ENCODE peak calls at places on chromosomes 7 and 10, in six cellular contexts. One of them, this sample, is unnamed.

GRCh38 chr7:15989194-15989593 is 302.7 kb upstream of the MEOX2 start:
- DNase-seq in HFF-Myc: no peak
- DNase-seq in GM06990: no peak
- DNase-seq in PC-3: no peak
- DNase-seq in thoracic aorta: no peak
- DNase-seq in cardiac muscle cell: no peak
- DNase-seq in this sample: no peak

GRCh38 chr7:98418271-98418635 is 17.4 kb upstream of the BAIAP2L1 start:
- DNase-seq in cardiac muscle cell: no peak
- DNase-seq in HFF-Myc: no peak
- DNase-seq in thoracic aorta: no peak
- DNase-seq in PC-3: peak; percentile 31
- DNase-seq in GM06990: no peak
- DNase-seq in this sample: peak; percentile 68

GRCh38 chr10:50504389-50504788 is 119.4 kb downstream of the SGMS1 start:
- DNase-seq in thoracic aorta: no peak
- DNase-seq in GM06990: no peak
- DNase-seq in cardiac muscle cell: no peak
- DNase-seq in HFF-Myc: no peak
- DNase-seq in PC-3: no peak
- DNase-seq in this sample: no peak

GRCh38 chr10:116472874-116473273 is 45.2 kb downstream of the PNLIPRP3 start:
- DNase-seq in GM06990: no peak
- DNase-seq in cardiac muscle cell: no peak
- DNase-seq in PC-3: no peak
- DNase-seq in thoracic aorta: no peak
- DNase-seq in HFF-Myc: no peak
- DNase-seq in this sample: no peak

GRCh38 chr10:26621889-26622681 is 75.4 kb upstream of the PDSS1 start:
- DNase-seq in HFF-Myc: no peak
- DNase-seq in thoracic aorta: no peak
- DNase-seq in GM06990: no peak
- DNase-seq in cardiac muscle cell: peak; percentile 36
- DNase-seq in PC-3: peak; percentile 13
- DNase-seq in this sample: peak; percentile 8

GRCh38 chr10:110074298-110074697 is 66.5 kb downstream of the ADD3 start:
- DNase-seq in thoracic aorta: no peak
- DNase-seq in GM06990: no peak
- DNase-seq in PC-3: no peak
- DNase-seq in cardiac muscle cell: peak; percentile 42
- DNase-seq in HFF-Myc: peak; percentile 14
- DNase-seq in this sample: peak; percentile 78

GRCh38 chr7:74280985-74281384 is 8.2 kb upstream of the CLIP2 start:
- DNase-seq in PC-3: no peak
- DNase-seq in cardiac muscle cell: no peak
- DNase-seq in thoracic aorta: no peak
- DNase-seq in HFF-Myc: no peak
- DNase-seq in GM06990: no peak
- DNase-seq in this sample: peak; percentile 85

GRCh38 chr7:101557978-101558741 is 70.9 kb downstream of the MYL10 start:
- DNase-seq in PC-3: no peak
- DNase-seq in thoracic aorta: no peak
- DNase-seq in HFF-Myc: no peak
- DNase-seq in cardiac muscle cell: no peak
- DNase-seq in GM06990: no peak
- DNase-seq in this sample: no peak

GRCh38 chr7:16345979-16346958 is 75.1 kb downstream of the CRPPA start:
- DNase-seq in PC-3: peak; percentile 88
- DNase-seq in cardiac muscle cell: no peak
- DNase-seq in thoracic aorta: no peak
- DNase-seq in HFF-Myc: peak; percentile 43
- DNase-seq in GM06990: no peak
- DNase-seq in this sample: peak; percentile 68

GRCh38 chr10:113705344-113705878 is 25.7 kb downstream of the CASP7 start:
- DNase-seq in GM06990: no peak
- DNase-seq in thoracic aorta: no peak
- DNase-seq in PC-3: no peak
- DNase-seq in HFF-Myc: no peak
- DNase-seq in cardiac muscle cell: no peak
- DNase-seq in this sample: no peak

GRCh38 chr7:117157121-117157870 is 165.6 kb downstream of the WNT2 start:
- DNase-seq in PC-3: peak; percentile 93
- DNase-seq in cardiac muscle cell: no peak
- DNase-seq in HFF-Myc: peak; percentile 36
- DNase-seq in thoracic aorta: peak; percentile 27
- DNase-seq in GM06990: no peak
- DNase-seq in this sample: peak; percentile 93

GRCh38 chr7:108296911-108297310 is 159.3 kb downstream of the NRCAM start:
- DNase-seq in HFF-Myc: no peak
- DNase-seq in cardiac muscle cell: no peak
- DNase-seq in GM06990: no peak
- DNase-seq in PC-3: no peak
- DNase-seq in thoracic aorta: no peak
- DNase-seq in this sample: no peak

GRCh38 chr7:96833701-96834453 is 124.2 kb upstream of the SEM1 start:
- DNase-seq in HFF-Myc: no peak
- DNase-seq in cardiac muscle cell: peak; percentile 5
- DNase-seq in thoracic aorta: no peak
- DNase-seq in GM06990: no peak
- DNase-seq in PC-3: peak; percentile 71
- DNase-seq in this sample: peak; percentile 35

GRCh38 chr7:50610521-50611277 is 45.5 kb upstream of the DDC start:
- DNase-seq in GM06990: no peak
- DNase-seq in HFF-Myc: peak; percentile 36
- DNase-seq in cardiac muscle cell: no peak
- DNase-seq in PC-3: peak; percentile 88
- DNase-seq in thoracic aorta: no peak
- DNase-seq in this sample: peak; percentile 74

GRCh38 chr7:20241491-20242261 is 24.5 kb upstream of the MACC1 start:
- DNase-seq in thoracic aorta: no peak
- DNase-seq in HFF-Myc: peak; percentile 26
- DNase-seq in GM06990: peak; percentile 57
- DNase-seq in cardiac muscle cell: no peak
- DNase-seq in PC-3: peak; percentile 83
- DNase-seq in this sample: no peak

GRCh38 chr10:114648368-114648767 is 9.7 kb downstream of the ABLIM1 start:
- DNase-seq in PC-3: peak; percentile 46
- DNase-seq in cardiac muscle cell: no peak
- DNase-seq in HFF-Myc: peak; percentile 47
- DNase-seq in thoracic aorta: no peak
- DNase-seq in GM06990: no peak
- DNase-seq in this sample: peak; percentile 38

GRCh38 chr10:28587970-28588290 is 55.0 kb downstream of the WAC start:
- DNase-seq in GM06990: no peak
- DNase-seq in HFF-Myc: peak; percentile 10
- DNase-seq in cardiac muscle cell: peak; percentile 45
- DNase-seq in thoracic aorta: no peak
- DNase-seq in PC-3: no peak
- DNase-seq in this sample: peak; percentile 76

GRCh38 chr7:4066206-4066605 is 615.9 kb upstream of the FOXK1 start:
- DNase-seq in cardiac muscle cell: no peak
- DNase-seq in HFF-Myc: no peak
- DNase-seq in thoracic aorta: no peak
- DNase-seq in GM06990: no peak
- DNase-seq in PC-3: no peak
- DNase-seq in this sample: no peak

GRCh38 chr10:119267384-119267783 is 60.0 kb downstream of the GRK5 start:
- DNase-seq in GM06990: no peak
- DNase-seq in thoracic aorta: no peak
- DNase-seq in PC-3: no peak
- DNase-seq in cardiac muscle cell: no peak
- DNase-seq in HFF-Myc: no peak
- DNase-seq in this sample: no peak

GRCh38 chr10:78571286-78571685 is 497.5 kb upstream of the ZMIZ1 start:
- DNase-seq in PC-3: no peak
- DNase-seq in thoracic aorta: no peak
- DNase-seq in GM06990: no peak
- DNase-seq in cardiac muscle cell: no peak
- DNase-seq in HFF-Myc: no peak
- DNase-seq in this sample: no peak

GRCh38 chr7:148987751-148988512 is 40.4 kb downstream of the PDIA4 start:
- DNase-seq in HFF-Myc: no peak
- DNase-seq in GM06990: no peak
- DNase-seq in PC-3: peak; percentile 34
- DNase-seq in thoracic aorta: no peak
- DNase-seq in cardiac muscle cell: peak; percentile 56
- DNase-seq in this sample: peak; percentile 30

GRCh38 chr10:124975977-124976514 is 34.1 kb downstream of the ZRANB1 start:
- DNase-seq in cardiac muscle cell: no peak
- DNase-seq in HFF-Myc: no peak
- DNase-seq in thoracic aorta: no peak
- DNase-seq in GM06990: no peak
- DNase-seq in PC-3: no peak
- DNase-seq in this sample: no peak

GRCh38 chr10:118374404-118374803 is 32.3 kb upstream of the FAM204A start:
- DNase-seq in thoracic aorta: no peak
- DNase-seq in PC-3: peak; percentile 9
- DNase-seq in GM06990: no peak
- DNase-seq in HFF-Myc: no peak
- DNase-seq in cardiac muscle cell: no peak
- DNase-seq in this sample: peak; percentile 3

GRCh38 chr10:45380903-45381610 is 7.0 kb downstream of the ALOX5 start:
- DNase-seq in thoracic aorta: no peak
- DNase-seq in PC-3: no peak
- DNase-seq in HFF-Myc: no peak
- DNase-seq in cardiac muscle cell: no peak
- DNase-seq in GM06990: no peak
- DNase-seq in this sample: no peak

GRCh38 chr10:6737080-6737641 is 157.1 kb upstream of the PRKCQ start:
- DNase-seq in GM06990: no peak
- DNase-seq in HFF-Myc: peak; percentile 51
- DNase-seq in thoracic aorta: no peak
- DNase-seq in PC-3: peak; percentile 67
- DNase-seq in cardiac muscle cell: peak; percentile 6
- DNase-seq in this sample: peak; percentile 62

GRCh38 chr10:6739530-6740174 is 159.6 kb upstream of the PRKCQ start:
- DNase-seq in PC-3: no peak
- DNase-seq in thoracic aorta: no peak
- DNase-seq in GM06990: no peak
- DNase-seq in cardiac muscle cell: no peak
- DNase-seq in HFF-Myc: no peak
- DNase-seq in this sample: no peak

GRCh38 chr10:6741561-6741960 is 161.5 kb upstream of the PRKCQ start:
- DNase-seq in GM06990: no peak
- DNase-seq in cardiac muscle cell: no peak
- DNase-seq in PC-3: no peak
- DNase-seq in HFF-Myc: no peak
- DNase-seq in thoracic aorta: no peak
- DNase-seq in this sample: no peak

GRCh38 chr10:6737758-6738463 is 157.8 kb upstream of the PRKCQ start:
- DNase-seq in HFF-Myc: no peak
- DNase-seq in GM06990: no peak
- DNase-seq in thoracic aorta: no peak
- DNase-seq in cardiac muscle cell: no peak
- DNase-seq in PC-3: peak; percentile 27
- DNase-seq in this sample: peak; percentile 47

DNA sequence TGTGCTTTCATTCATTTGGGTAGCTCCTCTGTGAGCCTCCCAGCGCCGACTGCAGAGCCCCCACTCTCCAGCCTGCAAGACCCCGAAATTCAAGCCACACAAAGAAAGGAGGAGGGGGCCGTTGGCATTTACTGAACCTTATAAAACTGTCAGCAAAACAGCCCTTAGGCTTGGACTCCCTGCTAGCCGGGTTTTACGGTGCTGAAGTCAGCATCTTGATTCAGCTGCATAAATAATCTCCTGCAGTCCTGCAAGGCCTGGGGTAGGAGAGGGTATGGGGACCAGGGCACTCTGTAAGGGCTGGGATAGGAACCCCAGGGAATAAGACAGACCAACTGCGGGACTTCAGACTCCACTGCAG is 158.4 kb upstream of the PRKCQ start:
- DNase-seq in thoracic aorta: no peak
- DNase-seq in PC-3: no peak
- DNase-seq in cardiac muscle cell: no peak
- DNase-seq in GM06990: no peak
- DNase-seq in HFF-Myc: no peak
- DNase-seq in this sample: no peak
- H3K4me3 ChIP-seq in thoracic aorta: no peak overlapping the region
- H3K4me3 ChIP-seq in PC-3: peak overlapping the region; percentile 64
- H3K4me3 ChIP-seq in cardiac muscle cell: no peak overlapping the region
- H3K4me3 ChIP-seq in GM06990: no peak overlapping the region
- H3K4me3 ChIP-seq in HFF-Myc: peak overlapping the region; percentile 33
- H3K4me3 ChIP-seq in this sample: no peak overlapping the region

GRCh38 chr7:142300689-142301088 is 42.8 kb upstream of the PRSS58 start:
- DNase-seq in HFF-Myc: no peak
- DNase-seq in cardiac muscle cell: no peak
- DNase-seq in GM06990: no peak
- DNase-seq in PC-3: peak; percentile 17
- DNase-seq in thoracic aorta: no peak
- DNase-seq in this sample: peak; percentile 2
- TF ChIP-seq CTCF in HFF-Myc: peak; percentile 11
- TF ChIP-seq CTCF in cardiac muscle cell: peak; percentile 5
- TF ChIP-seq CTCF in GM06990: peak; percentile 48
- TF ChIP-seq CTCF in PC-3: peak; percentile 58
- TF ChIP-seq CTCF in thoracic aorta: no peak
- TF ChIP-seq CTCF in this sample: peak; percentile 32

DNA sequence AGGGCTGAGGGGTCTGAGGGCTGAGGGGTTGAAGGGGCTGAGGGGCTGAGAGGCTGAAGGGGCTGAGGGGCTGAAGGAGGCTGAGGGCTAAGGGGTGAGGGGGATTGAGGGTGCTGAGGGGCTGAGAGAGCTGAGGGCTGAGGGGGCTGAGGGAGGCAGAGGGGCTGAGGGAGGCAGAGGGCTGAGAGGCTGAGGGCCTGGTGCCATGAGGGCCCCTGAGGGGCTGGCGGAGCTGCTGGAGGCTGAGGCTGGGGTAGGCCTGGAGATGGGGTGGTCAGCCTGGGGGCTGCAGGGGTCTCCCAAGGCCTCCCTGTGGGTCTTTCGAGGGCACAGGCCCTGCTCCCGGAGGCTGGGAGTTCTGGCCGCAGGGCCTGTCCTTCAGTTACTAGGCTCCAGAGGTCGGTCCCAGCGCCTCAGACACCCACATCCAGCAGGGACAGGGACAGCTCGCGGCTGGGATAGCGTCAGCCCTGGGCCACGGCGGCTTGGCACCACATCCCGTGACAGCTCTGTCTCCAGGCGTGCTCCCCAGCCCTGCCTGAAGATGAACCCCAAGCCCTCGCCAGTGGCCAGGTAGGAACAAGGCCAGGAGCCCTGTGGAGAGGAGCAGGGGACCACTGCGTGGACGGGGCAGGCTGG is 16.9 kb downstream of the MYO1G start:
- DNase-seq in GM06990: no peak
- DNase-seq in cardiac muscle cell: no peak
- DNase-seq in HFF-Myc: no peak
- DNase-seq in thoracic aorta: no peak
- DNase-seq in PC-3: no peak
- DNase-seq in this sample: no peak
- H3K4me3 ChIP-seq in GM06990: no peak overlapping the region
- H3K4me3 ChIP-seq in cardiac muscle cell: peak overlapping the region; percentile 14
- H3K4me3 ChIP-seq in HFF-Myc: no peak overlapping the region
- H3K4me3 ChIP-seq in thoracic aorta: peak overlapping the region; percentile 68
- H3K4me3 ChIP-seq in PC-3: no peak overlapping the region
- H3K4me3 ChIP-seq in this sample: no peak overlapping the region

DNA sequence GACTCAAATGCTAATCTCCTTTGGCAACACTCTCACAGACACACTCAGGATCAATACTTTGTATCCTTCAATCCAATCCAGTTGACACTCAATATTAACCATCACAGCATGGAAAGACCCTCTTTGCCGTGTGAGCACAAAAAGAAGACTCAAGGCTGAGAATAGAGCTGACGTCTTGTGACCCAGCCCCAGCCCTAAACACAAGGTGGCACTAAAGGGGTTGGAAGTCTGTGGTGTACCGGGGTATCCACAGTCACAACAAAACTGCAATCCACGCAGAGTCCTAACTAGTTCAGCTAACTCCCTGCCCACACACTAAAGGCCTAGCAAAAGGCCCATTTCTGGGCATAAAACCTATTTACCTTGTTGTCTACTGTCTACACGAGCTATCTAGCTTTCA is 200.1 kb downstream of the ACTR3B start:
- DNase-seq in PC-3: no peak
- DNase-seq in cardiac muscle cell: peak; percentile 11
- DNase-seq in GM06990: no peak
- DNase-seq in HFF-Myc: no peak
- DNase-seq in thoracic aorta: no peak
- DNase-seq in this sample: no peak
- TF ChIP-seq CTCF in PC-3: no peak
- TF ChIP-seq CTCF in cardiac muscle cell: no peak
- TF ChIP-seq CTCF in GM06990: no peak
- TF ChIP-seq CTCF in HFF-Myc: no peak
- TF ChIP-seq CTCF in thoracic aorta: no peak
- TF ChIP-seq CTCF in this sample: no peak

This sample was measured in fibroblast of mammary gland.